ENCODE peak calls at places on chromosomes 12 and 14, in four cellular contexts. D, E, O and F are unnamed samples.

GRCh38 chr14:72513994-72514659 is 379.8 kb downstream of the DPF3 start:
- DNase-seq in E (peak; percentile 20), O (peak; percentile 24), D (peak; percentile 44), F (peak; percentile 13)

GRCh38 chr12:80269953-80270552 is 170.7 kb downstream of the OTOGL start:
- DNase-seq in O (no peak), E (no peak), D (peak; percentile 55), F (no peak)

GRCh38 chr14:93683241-93683640 is 105.0 kb downstream of the PRIMA1 start:
- DNase-seq in O (no peak), E (no peak), D (peak; percentile 49), F (no peak)

GRCh38 chr14:50319721-50320120 is 7.6 kb downstream of the DMAC2L start:
- DNase-seq in E (no peak), O (no peak), D (no peak), F (no peak)

GRCh38 chr12:67981236-67982164 is 7.7 kb upstream of the IFNG-AS1 start:
- DNase-seq in E (peak; percentile 82), O (peak; percentile 71), D (peak; percentile 33), F (peak; percentile 85)

GRCh38 chr12:56487448-56488040 is 417 bp downstream of the GLS2 start:
- DNase-seq in E (no peak), O (no peak), D (no peak), F (no peak)

GRCh38 chr14:93160353-93160801 is 24.3 kb downstream of the MOAP1 start:
- DNase-seq in O (no peak), D (peak; percentile 62), E (no peak), F (no peak)

GRCh38 chr14:40312296-40312695 is 880.1 kb upstream of the FBXO33 start:
- DNase-seq in E (no peak), O (no peak), D (no peak), F (no peak)

GRCh38 chr14:36662543-36663403 is 1.1 kb downstream of the PAX9 start:
- DNase-seq in O (no peak), D (peak; percentile 53), E (no peak), F (no peak)

GRCh38 chr12:32240210-32240609 is 133.6 kb downstream of the BICD1 start:
- DNase-seq in O (no peak), D (no peak), E (no peak), F (peak; percentile 49)

GRCh38 chr14:100777366-100778077 is 48.4 kb upstream of the MEG3 start:
- DNase-seq in D (no peak), O (no peak), E (no peak), F (no peak)

GRCh38 chr14:22485178-22485577 is 103.8 kb downstream of the DAD1 start:
- DNase-seq in D (no peak), O (no peak), E (no peak), F (no peak)

GRCh38 chr12:50268482-50268881 is 14.8 kb downstream of the LIMA1 start:
- DNase-seq in O (no peak), E (no peak), D (no peak), F (no peak)

GRCh38 chr14:57480044-57480443 is 13.6 kb downstream of the CCDC198 start:
- DNase-seq in D (no peak), E (peak; percentile 56), O (peak; percentile 56), F (peak; percentile 56)

GRCh38 chr14:49303952-49304516 is 282.1 kb downstream of the RPS29 start:
- DNase-seq in D (no peak), E (no peak), O (no peak), F (no peak)

GRCh38 chr12:127133675-127134335 is 1133.2 kb upstream of the TMEM132C start:
- DNase-seq in O (no peak), E (no peak), D (no peak), F (no peak)

GRCh38 chr12:116736962-116737773 is 701 bp downstream of the SPRING1 start:
- DNase-seq in E (no peak), D (no peak), O (no peak), F (no peak)

GRCh38 chr14:55458800-55459577 is 18.6 kb upstream of the TBPL2 start:
- DNase-seq in D (no peak), E (no peak), O (no peak), F (no peak)

GRCh38 chr14:92656306-92656705 is 92.1 kb downstream of the LGMN start:
- DNase-seq in D (no peak), O (no peak), E (no peak), F (no peak)

GRCh38 chr14:100802766-100803693 is 22.9 kb upstream of the MEG3 start:
- DNase-seq in O (no peak), E (no peak), D (no peak), F (no peak)

GRCh38 chr14:32896979-32897723 is 41.5 kb upstream of the NPAS3 start:
- DNase-seq in E (peak; percentile 13), O (peak; percentile 7), D (no peak), F (no peak)

GRCh38 chr12:75656650-75657049 is 145.2 kb upstream of the KRR1 start:
- DNase-seq in D (peak; percentile 76), O (peak; percentile 90), E (peak; percentile 67), F (peak; percentile 60)

GRCh38 chr14:67532998-67533753 is at the start of gene PLEKHH1:
- DNase-seq in O (no peak), D (peak; percentile 77), E (peak; percentile 22), F (no peak)

GRCh38 chr12:31574803-31575573 is 15.9 kb downstream of the DENND5B start:
- DNase-seq in E (no peak), D (no peak), O (no peak), F (no peak)

GRCh38 chr14:85090681-85091080 is 439.3 kb upstream of the FLRT2 start:
- DNase-seq in E (no peak), O (no peak), D (no peak), F (no peak)

GRCh38 chr12:52249041-52249461 is 16.0 kb downstream of the KRT7 start:
- DNase-seq in O (no peak), E (no peak), D (peak; percentile 71), F (no peak)

GRCh38 chr12:779745-780734 is 27.7 kb downstream of the WNK1 start:
- DNase-seq in E (peak; percentile 55), O (peak; percentile 59), D (peak; percentile 39), F (no peak)

GRCh38 chr12:105330938-105331804 is 680 bp downstream of the C12orf75 start:
- DNase-seq in D (peak; percentile 18), E (no peak), O (no peak), F (no peak)

GRCh38 chr14:71647086-71647784 is 285.0 kb upstream of the RGS6 start:
- DNase-seq in E (no peak), D (no peak), O (no peak), F (no peak)